ENCODE peak calls at places on chromosomes 2 and 18, in six cellular contexts. G, B, N, P, Z and T are unnamed samples.

GRCh38 chr2:240397924-240398611 is 37.4 kb upstream of the GPC1 start:
- DNase-seq in G (peak; percentile 18), B (no peak), N (no peak), P (no peak), Z (peak; percentile 53), T (no peak)

GRCh38 chr2:54924121-54924520 is 126.1 kb downstream of the RTN4 start:
- DNase-seq in G (no peak), B (no peak), N (no peak), P (no peak), Z (no peak), T (no peak)

GRCh38 chr2:186543561-186544131 is 46.2 kb upstream of the ITGAV start:
- DNase-seq in G (no peak), B (no peak), N (no peak), P (peak; percentile 59), Z (peak; percentile 58), T (no peak)

GRCh38 chr2:233532971-233533370 is 33.6 kb downstream of the USP40 start:
- DNase-seq in G (no peak), B (no peak), N (no peak), P (no peak), Z (no peak), T (no peak)

GRCh38 chr2:166373951-166374350 is 1.8 kb downstream of the SCN9A start:
- DNase-seq in G (no peak), B (no peak), N (no peak), P (peak; percentile 26), Z (peak; percentile 92), T (no peak)

GRCh38 chr18:22391571-22392359 is 25.9 kb downstream of the CTAGE1 start:
- DNase-seq in G (no peak), B (peak; percentile 61), N (no peak), P (peak; percentile 84), Z (peak; percentile 91), T (peak; percentile 13)

GRCh38 chr2:159140070-159140774 is 146.3 kb downstream of the WDSUB1 start:
- DNase-seq in G (no peak), B (no peak), N (no peak), P (peak; percentile 85), Z (peak; percentile 72), T (no peak)

GRCh38 chr2:71004356-71004755 is 9.7 kb upstream of the TEX261 start:
- DNase-seq in G (no peak), B (peak; percentile 31), N (no peak), P (no peak), Z (no peak), T (no peak)

GRCh38 chr2:237695201-237695780 is 67.9 kb downstream of the LRRFIP1 start:
- DNase-seq in G (no peak), B (peak; percentile 67), N (no peak), P (peak; percentile 98), Z (peak; percentile 81), T (no peak)

GRCh38 chr18:45802814-45803492 is 22.5 kb upstream of the SIGLEC15 start:
- DNase-seq in G (no peak), B (no peak), N (no peak), P (peak; percentile 96), Z (peak; percentile 97), T (no peak)